ENCODE peak calls at places on chromosomes 13 and 19, in seven cellular contexts. One of them, this sample, is unnamed.
A peak's percentile ranks its signal among the peaks of the same experiment; 100 is the strongest.

GRCh38 chr19:13846533-13847032 is 30.4 kb upstream of the NANOS3 start:
- DNase-seq in heart left ventricle: peak; percentile 95
- DNase-seq in cardiac fibroblast: peak; percentile 94
- DNase-seq in left ventricle myocardium inferior: peak; percentile 86
- DNase-seq in brain microvascular endothelial cell: peak; percentile 96
- DNase-seq in kidney: peak; percentile 97
- DNase-seq in dorsolateral prefrontal cortex: no peak
- DNase-seq in this sample: peak; percentile 74

GRCh38 chr13:62088155-62088554 is 672.5 kb upstream of the PCDH20 start:
- DNase-seq in cardiac fibroblast: no peak
- DNase-seq in heart left ventricle: no peak
- DNase-seq in kidney: no peak
- DNase-seq in brain microvascular endothelial cell: no peak
- DNase-seq in left ventricle myocardium inferior: no peak
- DNase-seq in dorsolateral prefrontal cortex: no peak
- DNase-seq in this sample: no peak

GRCh38 chr19:45082170-45082569 is 3.1 kb downstream of the GEMIN7 start:
- DNase-seq in left ventricle myocardium inferior: no peak
- DNase-seq in dorsolateral prefrontal cortex: no peak
- DNase-seq in heart left ventricle: no peak
- DNase-seq in brain microvascular endothelial cell: no peak
- DNase-seq in cardiac fibroblast: no peak
- DNase-seq in kidney: no peak
- DNase-seq in this sample: no peak

GRCh38 chr13:60627071-60627686 is 230.2 kb downstream of the TDRD3 start:
- DNase-seq in dorsolateral prefrontal cortex: no peak
- DNase-seq in brain microvascular endothelial cell: peak; percentile 15
- DNase-seq in left ventricle myocardium inferior: no peak
- DNase-seq in heart left ventricle: no peak
- DNase-seq in cardiac fibroblast: peak; percentile 29
- DNase-seq in kidney: no peak
- DNase-seq in this sample: peak; percentile 30

GRCh38 chr13:23547000-23547590 is 23.1 kb upstream of the TNFRSF19 start:
- DNase-seq in heart left ventricle: peak; percentile 81
- DNase-seq in kidney: peak; percentile 71
- DNase-seq in brain microvascular endothelial cell: no peak
- DNase-seq in cardiac fibroblast: peak; percentile 56
- DNase-seq in dorsolateral prefrontal cortex: no peak
- DNase-seq in left ventricle myocardium inferior: peak; percentile 62
- DNase-seq in this sample: no peak

GRCh38 chr19:11905928-11906327 is 18.3 kb downstream of the ZNF69 start:
- DNase-seq in left ventricle myocardium inferior: no peak
- DNase-seq in dorsolateral prefrontal cortex: no peak
- DNase-seq in kidney: no peak
- DNase-seq in brain microvascular endothelial cell: no peak
- DNase-seq in heart left ventricle: no peak
- DNase-seq in cardiac fibroblast: no peak
- DNase-seq in this sample: no peak

GRCh38 chr19:47663435-47663910 is 49.7 kb upstream of the EHD2 start:
- DNase-seq in cardiac fibroblast: peak; percentile 88
- DNase-seq in heart left ventricle: no peak
- DNase-seq in brain microvascular endothelial cell: peak; percentile 86
- DNase-seq in left ventricle myocardium inferior: no peak
- DNase-seq in kidney: no peak
- DNase-seq in dorsolateral prefrontal cortex: no peak
- DNase-seq in this sample: no peak

GRCh38 chr19:5877869-5878268 is 7.5 kb upstream of the FUT5 start:
- DNase-seq in heart left ventricle: no peak
- DNase-seq in left ventricle myocardium inferior: no peak
- DNase-seq in cardiac fibroblast: no peak
- DNase-seq in brain microvascular endothelial cell: no peak
- DNase-seq in kidney: no peak
- DNase-seq in dorsolateral prefrontal cortex: no peak
- DNase-seq in this sample: no peak

GRCh38 chr13:40350283-40350992 is 316.0 kb downstream of the FOXO1 start:
- DNase-seq in heart left ventricle: no peak
- DNase-seq in cardiac fibroblast: peak; percentile 54
- DNase-seq in left ventricle myocardium inferior: no peak
- DNase-seq in dorsolateral prefrontal cortex: no peak
- DNase-seq in brain microvascular endothelial cell: no peak
- DNase-seq in kidney: no peak
- DNase-seq in this sample: no peak

GRCh38 chr19:3712663-3713531 is 4.7 kb downstream of the TJP3 start:
- DNase-seq in brain microvascular endothelial cell: no peak
- DNase-seq in dorsolateral prefrontal cortex: no peak
- DNase-seq in heart left ventricle: no peak
- DNase-seq in left ventricle myocardium inferior: no peak
- DNase-seq in cardiac fibroblast: no peak
- DNase-seq in kidney: peak; percentile 80
- DNase-seq in this sample: no peak

GRCh38 chr19:16127080-16127479 is 15.4 kb downstream of the RAB8A start:
- DNase-seq in cardiac fibroblast: no peak
- DNase-seq in left ventricle myocardium inferior: no peak
- DNase-seq in brain microvascular endothelial cell: no peak
- DNase-seq in heart left ventricle: no peak
- DNase-seq in kidney: no peak
- DNase-seq in dorsolateral prefrontal cortex: no peak
- DNase-seq in this sample: no peak

GRCh38 chr13:80556291-80556690 is 215.4 kb upstream of the SPRY2 start:
- DNase-seq in dorsolateral prefrontal cortex: no peak
- DNase-seq in cardiac fibroblast: no peak
- DNase-seq in kidney: no peak
- DNase-seq in brain microvascular endothelial cell: peak; percentile 67
- DNase-seq in heart left ventricle: no peak
- DNase-seq in left ventricle myocardium inferior: no peak
- DNase-seq in this sample: no peak

GRCh38 chr13:42136518-42136917 is 88.1 kb downstream of the DGKH start:
- DNase-seq in dorsolateral prefrontal cortex: no peak
- DNase-seq in left ventricle myocardium inferior: no peak
- DNase-seq in cardiac fibroblast: no peak
- DNase-seq in brain microvascular endothelial cell: no peak
- DNase-seq in kidney: no peak
- DNase-seq in heart left ventricle: no peak
- DNase-seq in this sample: no peak

GRCh38 chr13:99351772-99352171 is 44.6 kb upstream of the GPR183 start:
- DNase-seq in brain microvascular endothelial cell: no peak
- DNase-seq in cardiac fibroblast: no peak
- DNase-seq in dorsolateral prefrontal cortex: no peak
- DNase-seq in heart left ventricle: no peak
- DNase-seq in kidney: no peak
- DNase-seq in left ventricle myocardium inferior: no peak
- DNase-seq in this sample: no peak

GRCh38 chr13:23436680-23437079 is 3.2 kb upstream of the SACS start:
- DNase-seq in dorsolateral prefrontal cortex: no peak
- DNase-seq in cardiac fibroblast: no peak
- DNase-seq in heart left ventricle: no peak
- DNase-seq in left ventricle myocardium inferior: no peak
- DNase-seq in brain microvascular endothelial cell: no peak
- DNase-seq in kidney: no peak
- DNase-seq in this sample: no peak

GRCh38 chr19:54127688-54128440 is 9.7 kb upstream of the CNOT3 start:
- DNase-seq in brain microvascular endothelial cell: no peak
- DNase-seq in left ventricle myocardium inferior: no peak
- DNase-seq in kidney: peak; percentile 60
- DNase-seq in cardiac fibroblast: no peak
- DNase-seq in dorsolateral prefrontal cortex: no peak
- DNase-seq in heart left ventricle: no peak
- DNase-seq in this sample: no peak

GRCh38 chr13:29081036-29081435 is 260.9 kb downstream of the MTUS2 start:
- DNase-seq in left ventricle myocardium inferior: no peak
- DNase-seq in cardiac fibroblast: peak; percentile 2
- DNase-seq in brain microvascular endothelial cell: no peak
- DNase-seq in kidney: no peak
- DNase-seq in dorsolateral prefrontal cortex: no peak
- DNase-seq in heart left ventricle: no peak
- DNase-seq in this sample: no peak

GRCh38 chr19:28831464-28831863 is 381.5 kb downstream of the UQCRFS1 start:
- DNase-seq in left ventricle myocardium inferior: no peak
- DNase-seq in kidney: no peak
- DNase-seq in brain microvascular endothelial cell: no peak
- DNase-seq in cardiac fibroblast: no peak
- DNase-seq in heart left ventricle: no peak
- DNase-seq in dorsolateral prefrontal cortex: no peak
- DNase-seq in this sample: no peak

GRCh38 chr13:59103004-59103768 is 1060.5 kb downstream of the DIAPH3 start:
- DNase-seq in brain microvascular endothelial cell: no peak
- DNase-seq in left ventricle myocardium inferior: no peak
- DNase-seq in heart left ventricle: no peak
- DNase-seq in kidney: no peak
- DNase-seq in dorsolateral prefrontal cortex: no peak
- DNase-seq in cardiac fibroblast: peak; percentile 69
- DNase-seq in this sample: no peak

GRCh38 chr19:33437351-33438015 is 64.0 kb downstream of the CEBPG start:
- DNase-seq in heart left ventricle: no peak
- DNase-seq in dorsolateral prefrontal cortex: peak; percentile 16
- DNase-seq in left ventricle myocardium inferior: peak; percentile 10
- DNase-seq in kidney: peak; percentile 22
- DNase-seq in brain microvascular endothelial cell: no peak
- DNase-seq in cardiac fibroblast: no peak
- DNase-seq in this sample: no peak

GRCh38 chr19:50043967-50044366 is 18.2 kb downstream of the ZNF473 start:
- DNase-seq in dorsolateral prefrontal cortex: no peak
- DNase-seq in brain microvascular endothelial cell: no peak
- DNase-seq in left ventricle myocardium inferior: no peak
- DNase-seq in cardiac fibroblast: no peak
- DNase-seq in kidney: no peak
- DNase-seq in heart left ventricle: no peak
- DNase-seq in this sample: no peak

GRCh38 chr19:38848299-38849146 is 1.3 kb downstream of the HNRNPL start:
- DNase-seq in dorsolateral prefrontal cortex: no peak
- DNase-seq in left ventricle myocardium inferior: no peak
- DNase-seq in heart left ventricle: no peak
- DNase-seq in brain microvascular endothelial cell: no peak
- DNase-seq in kidney: peak; percentile 55
- DNase-seq in cardiac fibroblast: no peak
- DNase-seq in this sample: no peak

GRCh38 chr13:111906816-111907215 is 160.1 kb upstream of the SOX1 start:
- DNase-seq in dorsolateral prefrontal cortex: peak; percentile 25
- DNase-seq in heart left ventricle: no peak
- DNase-seq in brain microvascular endothelial cell: no peak
- DNase-seq in kidney: no peak
- DNase-seq in left ventricle myocardium inferior: no peak
- DNase-seq in cardiac fibroblast: no peak
- DNase-seq in this sample: peak; percentile 6

GRCh38 chr19:54473071-54473941 is at the start of gene CDC42EP5:
- DNase-seq in kidney: peak; percentile 94
- DNase-seq in left ventricle myocardium inferior: peak; percentile 82
- DNase-seq in dorsolateral prefrontal cortex: peak; percentile 28
- DNase-seq in brain microvascular endothelial cell: peak; percentile 69
- DNase-seq in heart left ventricle: peak; percentile 84
- DNase-seq in cardiac fibroblast: peak; percentile 94
- DNase-seq in this sample: no peak

DNA sequence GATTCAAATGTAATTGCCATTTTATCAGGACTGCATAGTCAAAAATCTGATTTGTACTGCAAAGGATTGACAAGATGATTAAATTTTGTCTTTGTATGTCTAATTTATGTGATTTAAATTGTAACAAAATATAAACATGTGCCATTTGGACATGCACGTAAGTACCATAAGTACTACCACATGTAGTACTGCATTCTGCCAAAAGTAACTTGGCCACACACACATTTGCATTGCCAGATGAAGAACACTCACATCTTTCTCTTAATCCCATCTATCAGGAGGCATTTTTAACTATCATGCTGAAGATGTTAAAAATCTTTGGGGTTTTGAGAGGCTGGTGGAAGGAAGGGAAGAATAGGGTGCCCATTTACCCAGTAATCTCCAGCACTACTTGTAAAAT is 133.3 kb downstream of the KLF12 start:
- DNase-seq in heart left ventricle: no peak
- DNase-seq in dorsolateral prefrontal cortex: no peak
- DNase-seq in left ventricle myocardium inferior: no peak
- DNase-seq in cardiac fibroblast: no peak
- DNase-seq in brain microvascular endothelial cell: no peak
- DNase-seq in kidney: no peak
- DNase-seq in this sample: no peak
- TF ChIP-seq CTCF in heart left ventricle: no peak
- TF ChIP-seq CTCF in dorsolateral prefrontal cortex: no peak
- TF ChIP-seq CTCF in left ventricle myocardium inferior: no peak
- TF ChIP-seq CTCF in cardiac fibroblast: no peak
- TF ChIP-seq CTCF in brain microvascular endothelial cell: no peak
- TF ChIP-seq CTCF in kidney: no peak
- TF ChIP-seq CTCF in this sample: no peak

GRCh38 chr13:87999791-88000190 is 328.6 kb downstream of the SLITRK5 start:
- DNase-seq in left ventricle myocardium inferior: no peak
- DNase-seq in dorsolateral prefrontal cortex: no peak
- DNase-seq in brain microvascular endothelial cell: no peak
- DNase-seq in kidney: no peak
- DNase-seq in cardiac fibroblast: no peak
- DNase-seq in heart left ventricle: no peak
- DNase-seq in this sample: no peak
- TF ChIP-seq CTCF in left ventricle myocardium inferior: no peak
- TF ChIP-seq CTCF in dorsolateral prefrontal cortex: no peak
- TF ChIP-seq CTCF in brain microvascular endothelial cell: peak; percentile 42
- TF ChIP-seq CTCF in kidney: no peak
- TF ChIP-seq CTCF in cardiac fibroblast: no peak
- TF ChIP-seq CTCF in heart left ventricle: no peak
- TF ChIP-seq CTCF in this sample: no peak

GRCh38 chr13:104204177-104204576 is 1138.0 kb upstream of the SLC10A2 start:
- DNase-seq in dorsolateral prefrontal cortex: no peak
- DNase-seq in cardiac fibroblast: no peak
- DNase-seq in heart left ventricle: no peak
- DNase-seq in brain microvascular endothelial cell: no peak
- DNase-seq in left ventricle myocardium inferior: no peak
- DNase-seq in kidney: no peak
- DNase-seq in this sample: no peak
- TF ChIP-seq CTCF in dorsolateral prefrontal cortex: no peak
- TF ChIP-seq CTCF in cardiac fibroblast: no peak
- TF ChIP-seq CTCF in heart left ventricle: no peak
- TF ChIP-seq CTCF in brain microvascular endothelial cell: no peak
- TF ChIP-seq CTCF in left ventricle myocardium inferior: no peak
- TF ChIP-seq CTCF in kidney: no peak
- TF ChIP-seq CTCF in this sample: no peak

GRCh38 chr19:42176990-42177685 is 40.3 kb downstream of the DEDD2 start:
- DNase-seq in kidney: peak; percentile 88
- DNase-seq in dorsolateral prefrontal cortex: peak; percentile 89
- DNase-seq in heart left ventricle: peak; percentile 73
- DNase-seq in brain microvascular endothelial cell: peak; percentile 48
- DNase-seq in left ventricle myocardium inferior: peak; percentile 66
- DNase-seq in cardiac fibroblast: peak; percentile 73
- DNase-seq in this sample: peak; percentile 65
- TF ChIP-seq CTCF in kidney: peak; percentile 29
- TF ChIP-seq CTCF in dorsolateral prefrontal cortex: peak; percentile 40
- TF ChIP-seq CTCF in heart left ventricle: peak; percentile 21
- TF ChIP-seq CTCF in brain microvascular endothelial cell: peak; percentile 52
- TF ChIP-seq CTCF in left ventricle myocardium inferior: peak; percentile 60
- TF ChIP-seq CTCF in cardiac fibroblast: peak; percentile 28
- TF ChIP-seq CTCF in this sample: peak; percentile 58

This sample was measured in progenitor cell of endocrine pancreas.